ENCODE peak calls at places on chromosome 7, in five cellular contexts. R is A673, W is stomach, T is ascending aorta, B is lung. S is an unnamed sample.
A peak's percentile ranks its signal among the peaks of the same experiment; 100 is the strongest.

GRCh38 chr7:44454348-44454747 is 36.1 kb downstream of the NUDCD3 start:
- DNase-seq in W (no peak), T (no peak), R (no peak), B (no peak), S (no peak)

GRCh38 chr7:10618934-10619333 is 354.7 kb upstream of the PHF14 start:
- DNase-seq in W (no peak), R (no peak), T (no peak), B (no peak), S (no peak)

GRCh38 chr7:104933433-104934074 is 80.5 kb upstream of the KMT2E start:
- DNase-seq in W (no peak), T (no peak), B (no peak), R (no peak), S (peak; percentile 92)

GRCh38 chr7:26292768-26293560 is 1.3 kb downstream of the SNX10 start:
- DNase-seq in R (no peak), W (no peak), T (no peak), B (no peak), S (no peak)

GRCh38 chr7:29987083-29987482 is 2.5 kb downstream of the SCRN1 start:
- DNase-seq in T (no peak), R (no peak), B (no peak), W (no peak), S (no peak)

GRCh38 chr7:108225531-108226181 is 95.5 kb upstream of the LAMB4 start:
- DNase-seq in R (no peak), W (no peak), T (no peak), B (no peak), S (no peak)

GRCh38 chr7:140402178-140402835 is 1.6 kb upstream of the RAB19 start:
- DNase-seq in W (no peak), T (no peak), R (no peak), B (no peak), S (no peak)

GRCh38 chr7:122383934-122384333 is 79.4 kb upstream of the FEZF1 start:
- DNase-seq in R (peak; percentile 10), T (no peak), B (no peak), W (no peak), S (no peak)

GRCh38 chr7:3588341-3588740 is 287.3 kb downstream of the SDK1 start:
- DNase-seq in W (no peak), R (no peak), B (no peak), T (no peak), S (no peak)

GRCh38 chr7:94632338-94633024 is 23.5 kb downstream of the SGCE start:
- DNase-seq in B (no peak), R (peak; percentile 11), W (no peak), T (no peak), S (no peak)

GRCh38 chr7:92135100-92135429 is 788 bp upstream of the CYP51A1 start:
- DNase-seq in T (no peak), B (peak; percentile 31), R (peak; percentile 45), W (peak; percentile 28), S (peak; percentile 30)

GRCh38 chr7:22934473-22935065 is 79.4 kb downstream of the HYCC1 start:
- DNase-seq in B (no peak), R (no peak), T (no peak), W (no peak), S (no peak)

GRCh38 chr7:111438369-111439289 is 123.7 kb downstream of the IMMP2L start:
- DNase-seq in T (no peak), B (no peak), R (peak; percentile 26), W (no peak), S (no peak)

GRCh38 chr7:54705436-54705835 is 53.6 kb downstream of the SEC61G start:
- DNase-seq in W (no peak), T (no peak), R (peak; percentile 16), B (no peak), S (no peak)

GRCh38 chr7:41659539-41659938 is 43.4 kb downstream of the INHBA start:
- DNase-seq in R (no peak), W (no peak), T (no peak), B (no peak), S (no peak)

GRCh38 chr7:132045481-132045980 is 489.1 kb upstream of the PODXL start:
- DNase-seq in R (peak; percentile 12), B (peak; percentile 26), T (no peak), W (no peak), S (no peak)

GRCh38 chr7:5488286-5488878 is 64.7 kb upstream of the TNRC18 start:
- DNase-seq in R (no peak), B (no peak), T (no peak), W (no peak), S (no peak)

GRCh38 chr7:122770943-122771342 is 68.2 kb upstream of the RNF148 start:
- DNase-seq in T (no peak), R (peak; percentile 86), W (no peak), B (no peak), S (no peak)

GRCh38 chr7:91347288-91347687 is 83.1 kb downstream of the FZD1 start:
- DNase-seq in W (no peak), B (no peak), T (no peak), R (peak; percentile 92), S (no peak)

GRCh38 chr7:156907656-156908055 is 14.7 kb upstream of the LMBR1 start:
- DNase-seq in R (peak; percentile 26), T (no peak), W (no peak), B (no peak), S (no peak)

GRCh38 chr7:3722396-3722846 is 421.4 kb downstream of the SDK1 start:
- DNase-seq in W (no peak), T (no peak), B (no peak), R (peak; percentile 85), S (no peak)

GRCh38 chr7:106732045-106732444 is 71.1 kb upstream of the CCDC71L start:
- DNase-seq in W (no peak), B (no peak), T (no peak), R (no peak), S (no peak)

GRCh38 chr7:106736508-106737201 is 75.7 kb upstream of the CCDC71L start:
- DNase-seq in R (peak; percentile 75), T (no peak), B (peak; percentile 41), W (peak; percentile 37), S (peak; percentile 41)

GRCh38 chr7:106736123-106736507 is 75.2 kb upstream of the CCDC71L start:
- DNase-seq in T (no peak), B (no peak), R (no peak), W (no peak), S (no peak)

GRCh38 chr7:106735637-106736036 is 74.7 kb upstream of the CCDC71L start:
- DNase-seq in W (no peak), T (no peak), B (no peak), R (no peak), S (no peak)

DNA sequence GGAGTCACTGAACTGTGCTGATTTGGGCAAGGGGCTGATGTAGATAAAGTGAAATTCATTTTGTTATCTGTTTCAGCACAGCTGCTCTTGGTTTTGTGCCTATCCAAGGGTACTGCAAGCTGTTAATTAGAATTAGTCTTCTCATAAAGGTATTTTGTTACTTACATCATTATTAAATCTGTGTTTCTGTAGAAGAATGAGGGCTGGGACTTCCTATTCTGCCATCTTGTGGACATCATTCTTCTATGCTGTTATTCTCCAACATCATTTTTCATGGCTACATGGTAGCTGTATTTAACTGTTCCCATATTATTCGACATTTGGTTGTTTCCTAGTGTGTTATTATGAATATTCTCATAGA is 76.2 kb upstream of the CCDC71L start:
- DNase-seq in B (no peak), T (no peak), R (peak; percentile 58), W (no peak), S (no peak)
- TF ChIP-seq CTCF in B (no peak), T (no peak), R (peak; percentile 64), W (no peak), S (no peak)

GRCh38 chr7:79778786-79779382 is 325.4 kb upstream of the MAGI2 start:
- DNase-seq in B (no peak), W (no peak), R (no peak), T (no peak), S (no peak)
- H3K4me3 ChIP-seq in B (no peak overlapping the region), W (no peak overlapping the region), R (no peak overlapping the region), T (no peak overlapping the region), S (no peak overlapping the region)

DNA sequence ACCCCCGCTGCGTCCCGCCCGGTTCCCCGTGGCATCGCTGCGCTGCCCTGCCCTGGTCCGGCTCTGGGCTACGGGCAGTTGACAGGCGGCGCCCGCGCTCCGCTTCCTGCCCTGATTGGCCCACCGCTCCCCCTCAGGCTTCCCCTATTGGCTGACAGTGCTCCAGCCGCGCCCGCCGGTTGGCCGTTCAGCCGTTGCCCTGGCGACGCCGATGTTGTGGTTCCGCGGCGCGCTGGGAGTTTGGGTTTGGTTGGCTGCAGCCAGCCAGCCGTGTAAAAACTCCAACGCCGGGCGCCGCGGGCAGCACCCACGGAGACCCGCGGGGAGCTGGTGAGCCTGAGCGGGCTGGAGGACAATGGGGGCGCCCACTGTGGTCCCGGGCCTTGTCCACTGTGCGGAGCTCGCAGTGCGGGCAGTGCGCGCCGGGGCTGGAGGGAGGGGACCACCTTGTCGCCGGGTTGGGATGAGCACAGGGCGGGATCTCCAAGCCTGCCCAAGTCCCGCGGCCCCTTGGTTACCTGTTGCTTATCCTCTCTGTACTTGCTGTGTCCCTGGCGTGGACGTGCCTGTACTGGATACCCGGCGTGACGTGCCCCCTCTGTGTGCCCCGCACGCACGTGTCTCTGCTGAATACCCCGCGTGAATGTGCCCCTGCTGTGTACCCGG is at the start of gene C7orf57:
- DNase-seq in R (peak; percentile 81), W (peak; percentile 85), B (peak; percentile 95), T (peak; percentile 70), S (peak; percentile 89)
- TF ChIP-seq CTCF in R (no peak), W (no peak), B (no peak), T (no peak), S (no peak)

GRCh38 chr7:37333075-37333474 is 115.6 kb downstream of the ELMO1 start:
- DNase-seq in W (no peak), B (no peak), R (no peak), T (no peak), S (no peak)

GRCh38 chr7:37336259-37336658 is 112.4 kb downstream of the ELMO1 start:
- DNase-seq in T (no peak), W (no peak), R (no peak), B (no peak), S (no peak)

GRCh38 chr7:37330775-37331174 is 117.9 kb downstream of the ELMO1 start:
- DNase-seq in T (no peak), B (no peak), R (no peak), W (no peak), S (no peak)

GRCh38 chr7:37329940-37330339 is 118.7 kb downstream of the ELMO1 start:
- DNase-seq in R (no peak), B (no peak), T (no peak), W (no peak), S (no peak)

DNA sequence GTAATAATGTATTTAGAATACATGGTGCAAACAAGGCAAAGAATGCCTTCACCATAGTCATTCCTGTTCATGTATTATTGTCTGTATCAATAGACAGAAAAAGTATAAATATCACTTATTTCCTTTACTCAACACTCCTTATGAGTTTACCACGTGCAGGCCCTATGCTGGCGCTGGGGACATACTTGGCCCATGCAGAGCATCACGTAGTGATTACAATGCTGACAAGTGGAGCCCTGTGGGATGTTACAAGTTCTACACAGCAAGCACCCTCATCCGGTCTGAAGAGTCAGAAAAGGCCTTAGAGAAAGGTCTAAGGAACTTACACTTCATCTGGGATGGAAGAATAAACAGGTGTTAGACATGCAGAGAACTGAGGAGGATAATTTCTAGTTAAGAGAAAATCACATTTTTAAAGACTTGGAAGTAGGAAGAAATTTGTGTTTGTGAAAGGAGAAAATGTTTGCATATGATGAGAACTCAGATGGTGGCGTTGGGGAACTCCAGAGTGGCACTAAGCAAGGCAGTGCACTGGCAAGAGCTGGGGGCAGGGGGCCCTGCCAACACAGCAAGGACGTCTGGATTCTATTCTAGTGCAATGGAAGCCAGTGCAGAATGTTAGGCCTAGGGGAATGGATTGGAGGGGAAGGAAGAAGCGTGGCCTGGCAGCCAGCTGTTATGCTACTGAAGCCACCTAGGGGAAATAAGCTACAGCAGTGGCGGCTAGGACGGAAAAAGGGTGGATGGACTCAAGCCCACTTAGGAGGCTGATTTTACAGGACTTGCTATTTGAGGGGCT is 116.2 kb downstream of the ELMO1 start:
- DNase-seq in T (no peak), R (no peak), W (no peak), B (no peak), S (no peak)
- H3K4me3 ChIP-seq in T (no peak overlapping the region), R (no peak overlapping the region), W (no peak overlapping the region), B (no peak overlapping the region), S (no peak overlapping the region)

GRCh38 chr7:18894155-18894554 is 223.3 kb downstream of the TWIST1 start:
- DNase-seq in R (no peak), B (no peak), W (no peak), T (no peak), S (no peak)
- TF ChIP-seq CTCF in R (peak; percentile 41), B (no peak), W (no peak), T (no peak), S (no peak)

S was measured in colonic mucosa.